ENCODE peak calls at places on chromosome 11, in eight cellular contexts. U is PC-3; K is gastrocnemius medialis; Q is activated CD8-positive, alpha-beta memory T cell treated with anti-CD3 and anti-CD28 coated beads for 24 hours; E is NCI-H1105; C is Ammon's horn; J is stimulated activated CD8-positive, alpha-beta memory T cell treated with anti-CD3 and anti-CD28 coated beads, Interleukin-7, amount 100 ng/mL, for 1 hour; T is astrocyte of the spinal cord. A is an unnamed sample.

GRCh38 chr11:70244698-70245097 is 25.8 kb upstream of the PPFIA1 start:
- DNase-seq in K (no peak), Q (no peak), U (peak), E (no peak), J (no peak), T (peak), C (no peak), A (peak)

GRCh38 chr11:111450480-111451320 is 61.5 kb downstream of the BTG4 start:
- DNase-seq in J (no peak), T (no peak), K (no peak), U (no peak), Q (peak), E (no peak), C (no peak), A (no peak)

GRCh38 chr11:18106688-18107087 is 806 bp upstream of the SAAL1 start:
- DNase-seq in C (no peak), K (no peak), J (no peak), U (peak), Q (no peak), E (no peak), T (peak), A (peak)

GRCh38 chr11:11958403-11958802 is 50.0 kb downstream of the DKK3 start:
- DNase-seq in J (no peak), T (no peak), U (no peak), Q (no peak), E (no peak), C (no peak), K (no peak), A (no peak)

GRCh38 chr11:8699903-8700302 is 17.3 kb downstream of the RPL27A start:
- DNase-seq in E (no peak), Q (no peak), T (peak), U (peak), K (no peak), J (no peak), C (peak), A (peak)

GRCh38 chr11:104106136-104106754 is 57.7 kb downstream of the PDGFD start:
- DNase-seq in U (no peak), Q (no peak), C (no peak), K (no peak), J (no peak), T (no peak), E (no peak), A (no peak)

GRCh38 chr11:66881436-66881835 is 24.6 kb downstream of the LRFN4 start:
- DNase-seq in K (no peak), C (no peak), Q (no peak), E (no peak), U (no peak), T (no peak), J (no peak), A (no peak)

GRCh38 chr11:2084721-2085120 is 54.5 kb downstream of the IGF2 start:
- DNase-seq in C (no peak), U (no peak), T (no peak), Q (no peak), E (no peak), J (no peak), K (no peak), A (no peak)

GRCh38 chr11:76226626-76227025 is 20.3 kb upstream of the WNT11 start:
- DNase-seq in K (no peak), T (no peak), Q (no peak), E (no peak), C (no peak), J (no peak), U (no peak), A (no peak)

GRCh38 chr11:80162387-80162786 is 721.6 kb upstream of the TENM4 start:
- DNase-seq in U (no peak), T (no peak), Q (no peak), K (no peak), E (no peak), J (no peak), C (no peak), A (no peak)

GRCh38 chr11:127461575-127462344 is 461.2 kb upstream of the KIRREL3 start:
- DNase-seq in U (no peak), K (no peak), C (no peak), T (no peak), J (no peak), E (no peak), Q (no peak), A (no peak)

GRCh38 chr11:76206327-76207081 is at the start of gene WNT11:
- DNase-seq in E (peak), T (peak), J (no peak), U (peak), Q (no peak), K (no peak), C (no peak), A (peak)

GRCh38 chr11:97332271-97332670 is 942.5 kb downstream of the JRKL start:
- DNase-seq in E (peak), Q (no peak), K (no peak), U (no peak), T (no peak), J (no peak), C (no peak), A (no peak)

GRCh38 chr11:10864688-10865087 is 6.8 kb upstream of the ZBED5 start:
- DNase-seq in K (no peak), E (no peak), T (no peak), C (no peak), J (no peak), U (no peak), Q (no peak), A (no peak)

GRCh38 chr11:65867284-65868071 is 5.1 kb downstream of the EFEMP2 start:
- DNase-seq in K (no peak), C (no peak), E (peak), U (no peak), J (no peak), T (no peak), Q (no peak), A (no peak)

GRCh38 chr11:64561984-64562722 is 28.9 kb upstream of the SLC22A12 start:
- DNase-seq in C (no peak), E (no peak), T (no peak), J (no peak), Q (no peak), U (no peak), K (no peak), A (no peak)

GRCh38 chr11:114258696-114259095 is 37.5 kb upstream of the NNMT start:
- DNase-seq in K (no peak), U (no peak), E (no peak), Q (no peak), T (no peak), C (peak), J (no peak), A (no peak)

GRCh38 chr11:66969584-66970205 is 5.4 kb upstream of the C11orf86 start:
- DNase-seq in J (no peak), E (no peak), C (no peak), Q (no peak), T (peak), U (no peak), K (no peak), A (no peak)

GRCh38 chr11:9717040-9717357 is 53.1 kb downstream of the SWAP70 start:
- DNase-seq in C (no peak), Q (no peak), U (no peak), E (no peak), K (no peak), T (no peak), J (no peak), A (no peak)

GRCh38 chr11:124867700-124868099 is 2.5 kb downstream of the ROBO3 start:
- DNase-seq in K (no peak), C (peak), E (peak), U (peak), J (no peak), T (peak), Q (no peak), A (peak)

GRCh38 chr11:93474122-93474521 is 69.1 kb downstream of the SMCO4 start:
- DNase-seq in K (no peak), T (no peak), C (no peak), E (no peak), U (no peak), Q (no peak), J (no peak), A (no peak)

GRCh38 chr11:16299390-16299789 is 57.0 kb downstream of the SOX6 start:
- DNase-seq in J (no peak), E (no peak), K (no peak), U (no peak), Q (no peak), T (no peak), C (no peak), A (no peak)

GRCh38 chr11:124434699-124435098 is 10.0 kb upstream of the OR8B4 start:
- DNase-seq in J (no peak), E (no peak), K (no peak), Q (no peak), U (no peak), T (no peak), C (no peak), A (no peak)

GRCh38 chr11:47552581-47553416 is at the start of gene CELF1:
- DNase-seq in Q (peak), T (peak), U (peak), J (peak), E (peak), K (peak), C (peak), A (peak)

GRCh38 chr11:102590646-102591045 is 34.5 kb downstream of the MMP20 start:
- DNase-seq in J (no peak), Q (no peak), T (no peak), E (no peak), U (no peak), C (no peak), K (no peak), A (no peak)

GRCh38 chr11:17164361-17165246 is 43.2 kb downstream of the PIK3C2A start:
- DNase-seq in J (no peak), C (no peak), U (no peak), Q (no peak), E (no peak), T (no peak), K (no peak), A (no peak)

GRCh38 chr11:74417860-74418508 is 19.8 kb upstream of the PGM2L1 start:
- DNase-seq in K (no peak), C (no peak), Q (peak), U (no peak), J (no peak), E (no peak), T (no peak), A (peak)

GRCh38 chr11:11569936-11570491 is 51.8 kb downstream of the GALNT18 start:
- DNase-seq in J (no peak), C (peak), E (no peak), T (no peak), K (peak), U (peak), Q (no peak), A (peak)

GRCh38 chr11:75356613-75357012 is 5.2 kb upstream of the ARRB1 start:
- DNase-seq in U (no peak), J (no peak), C (no peak), E (no peak), T (no peak), Q (no peak), K (no peak), A (no peak)

GRCh38 chr11:3026803-3027202 is 30.4 kb downstream of the CARS1 start:
- DNase-seq in K (no peak), E (no peak), T (no peak), Q (no peak), U (no peak), J (no peak), C (no peak), A (no peak)

GRCh38 chr11:69510471-69511357 is 29.3 kb downstream of the LINC01488 start:
- DNase-seq in T (peak), E (no peak), J (no peak), C (no peak), Q (no peak), K (no peak), U (peak), A (peak)

GRCh38 chr11:128135451-128135850 is 451.9 kb downstream of the ETS1 start:
- DNase-seq in K (no peak), T (peak), C (no peak), U (peak), E (no peak), Q (no peak), J (no peak), A (peak)

A was measured in Daoy.